ENCODE peak calls at places on chromosomes 5 and 9, in five cellular contexts. One of them, this sample, is unnamed.

GRCh38 chr5:154472871-154473580 is 5.0 kb downstream of the HAND1 start:
- DNase-seq in Karpas-422: no peak
- DNase-seq in NCI-H2081: no peak
- DNase-seq in T47D: no peak
- DNase-seq in cardiac muscle cell: no peak
- DNase-seq in this sample: no peak

GRCh38 chr9:108889649-108890067 is 27.6 kb downstream of the ACTL7A start:
- DNase-seq in Karpas-422: no peak
- DNase-seq in NCI-H2081: peak
- DNase-seq in T47D: peak
- DNase-seq in cardiac muscle cell: peak
- DNase-seq in this sample: no peak

GRCh38 chr9:98369066-98369425 is 113.6 kb upstream of the TBC1D2 start:
- DNase-seq in Karpas-422: no peak
- DNase-seq in NCI-H2081: no peak
- DNase-seq in T47D: no peak
- DNase-seq in cardiac muscle cell: no peak
- DNase-seq in this sample: no peak

GRCh38 chr5:149130932-149131273 is 10.4 kb upstream of the ABLIM3 start:
- DNase-seq in Karpas-422: no peak
- DNase-seq in NCI-H2081: no peak
- DNase-seq in T47D: peak
- DNase-seq in cardiac muscle cell: no peak
- DNase-seq in this sample: no peak

GRCh38 chr9:121682926-121683485 is 31.6 kb downstream of the DAB2IP start:
- DNase-seq in Karpas-422: no peak
- DNase-seq in NCI-H2081: no peak
- DNase-seq in T47D: no peak
- DNase-seq in cardiac muscle cell: no peak
- DNase-seq in this sample: no peak

GRCh38 chr5:162119801-162120200 is 52.2 kb downstream of the GABRG2 start:
- DNase-seq in Karpas-422: no peak
- DNase-seq in NCI-H2081: no peak
- DNase-seq in T47D: no peak
- DNase-seq in cardiac muscle cell: no peak
- DNase-seq in this sample: no peak

GRCh38 chr9:136470792-136471469 is 11.9 kb downstream of the SEC16A start:
- DNase-seq in Karpas-422: no peak
- DNase-seq in NCI-H2081: no peak
- DNase-seq in T47D: no peak
- DNase-seq in cardiac muscle cell: no peak
- DNase-seq in this sample: no peak

GRCh38 chr9:86679979-86680378 is 267.3 kb downstream of the GAS1 start:
- DNase-seq in Karpas-422: no peak
- DNase-seq in NCI-H2081: no peak
- DNase-seq in T47D: no peak
- DNase-seq in cardiac muscle cell: no peak
- DNase-seq in this sample: no peak

GRCh38 chr9:37449877-37450632 is 15.2 kb downstream of the ZBTB5 start:
- DNase-seq in Karpas-422: peak
- DNase-seq in NCI-H2081: no peak
- DNase-seq in T47D: no peak
- DNase-seq in cardiac muscle cell: no peak
- DNase-seq in this sample: no peak

GRCh38 chr5:137891849-137892248 is 2.6 kb downstream of the PKD2L2 start:
- DNase-seq in Karpas-422: no peak
- DNase-seq in NCI-H2081: no peak
- DNase-seq in T47D: no peak
- DNase-seq in cardiac muscle cell: no peak
- DNase-seq in this sample: no peak

GRCh38 chr9:136847065-136847826 is 2.0 kb upstream of the PHPT1 start:
- DNase-seq in Karpas-422: peak
- DNase-seq in NCI-H2081: no peak
- DNase-seq in T47D: peak
- DNase-seq in cardiac muscle cell: peak
- DNase-seq in this sample: no peak

GRCh38 chr9:14608521-14608920 is 84.7 kb downstream of the ZDHHC21 start:
- DNase-seq in Karpas-422: no peak
- DNase-seq in NCI-H2081: peak
- DNase-seq in T47D: no peak
- DNase-seq in cardiac muscle cell: no peak
- DNase-seq in this sample: no peak

GRCh38 chr9:93302586-93303257 is 118.8 kb downstream of the WNK2 start:
- DNase-seq in Karpas-422: peak
- DNase-seq in NCI-H2081: peak
- DNase-seq in T47D: peak
- DNase-seq in cardiac muscle cell: peak
- DNase-seq in this sample: peak

GRCh38 chr9:89138463-89139390 is 39.9 kb downstream of the SHC3 start:
- DNase-seq in Karpas-422: no peak
- DNase-seq in NCI-H2081: no peak
- DNase-seq in T47D: peak
- DNase-seq in cardiac muscle cell: peak
- DNase-seq in this sample: no peak

GRCh38 chr9:3285365-3286161 is 240.2 kb downstream of the RFX3 start:
- DNase-seq in Karpas-422: no peak
- DNase-seq in NCI-H2081: no peak
- DNase-seq in T47D: no peak
- DNase-seq in cardiac muscle cell: peak
- DNase-seq in this sample: no peak

GRCh38 chr9:104633976-104634520 is 16.0 kb upstream of the OR13C9 start:
- DNase-seq in Karpas-422: no peak
- DNase-seq in NCI-H2081: no peak
- DNase-seq in T47D: peak
- DNase-seq in cardiac muscle cell: no peak
- DNase-seq in this sample: no peak

GRCh38 chr5:78574731-78575161 is 73.8 kb downstream of the LHFPL2 start:
- DNase-seq in Karpas-422: no peak
- DNase-seq in NCI-H2081: no peak
- DNase-seq in T47D: no peak
- DNase-seq in cardiac muscle cell: peak
- DNase-seq in this sample: no peak

GRCh38 chr9:134627417-134628353 is 13.9 kb upstream of the COL5A1 start:
- DNase-seq in Karpas-422: no peak
- DNase-seq in NCI-H2081: no peak
- DNase-seq in T47D: no peak
- DNase-seq in cardiac muscle cell: no peak
- DNase-seq in this sample: no peak

GRCh38 chr5:144800169-144800568 is 629.5 kb downstream of the KCTD16 start:
- DNase-seq in Karpas-422: no peak
- DNase-seq in NCI-H2081: no peak
- DNase-seq in T47D: no peak
- DNase-seq in cardiac muscle cell: no peak
- DNase-seq in this sample: no peak

GRCh38 chr5:60143912-60144311 is 250.4 kb upstream of the PDE4D start:
- DNase-seq in Karpas-422: no peak
- DNase-seq in NCI-H2081: no peak
- DNase-seq in T47D: no peak
- DNase-seq in cardiac muscle cell: no peak
- DNase-seq in this sample: no peak

GRCh38 chr5:56522972-56523371 is 289.8 kb upstream of the ANKRD55 start:
- DNase-seq in Karpas-422: no peak
- DNase-seq in NCI-H2081: no peak
- DNase-seq in T47D: no peak
- DNase-seq in cardiac muscle cell: peak
- DNase-seq in this sample: no peak

GRCh38 chr5:1110260-1110929 is 1.5 kb downstream of the SLC12A7 start:
- DNase-seq in Karpas-422: no peak
- DNase-seq in NCI-H2081: no peak
- DNase-seq in T47D: no peak
- DNase-seq in cardiac muscle cell: no peak
- DNase-seq in this sample: no peak

GRCh38 chr9:34624475-34624984 is 4.2 kb upstream of the DCTN3 start:
- DNase-seq in Karpas-422: no peak
- DNase-seq in NCI-H2081: no peak
- DNase-seq in T47D: no peak
- DNase-seq in cardiac muscle cell: no peak
- DNase-seq in this sample: no peak

GRCh38 chr9:104855837-104856236 is 72.1 kb downstream of the ABCA1 start:
- DNase-seq in Karpas-422: no peak
- DNase-seq in NCI-H2081: no peak
- DNase-seq in T47D: no peak
- DNase-seq in cardiac muscle cell: no peak
- DNase-seq in this sample: no peak

GRCh38 chr9:125663127-125663526 is 43.9 kb downstream of the MAPKAP1 start:
- DNase-seq in Karpas-422: no peak
- DNase-seq in NCI-H2081: no peak
- DNase-seq in T47D: no peak
- DNase-seq in cardiac muscle cell: peak
- DNase-seq in this sample: no peak

GRCh38 chr9:18788256-18788655 is 244.8 kb downstream of the SAXO1 start:
- DNase-seq in Karpas-422: no peak
- DNase-seq in NCI-H2081: no peak
- DNase-seq in T47D: no peak
- DNase-seq in cardiac muscle cell: peak
- DNase-seq in this sample: no peak

GRCh38 chr5:172523146-172523745 is 68.9 kb upstream of the SH3PXD2B start:
- DNase-seq in Karpas-422: no peak
- DNase-seq in NCI-H2081: no peak
- DNase-seq in T47D: no peak
- DNase-seq in cardiac muscle cell: no peak
- DNase-seq in this sample: peak

GRCh38 chr5:124528838-124529237 is 217.6 kb downstream of the ZNF608 start:
- DNase-seq in Karpas-422: no peak
- DNase-seq in NCI-H2081: no peak
- DNase-seq in T47D: no peak
- DNase-seq in cardiac muscle cell: peak
- DNase-seq in this sample: no peak

GRCh38 chr5:102561894-102562760 is 63.3 kb upstream of the SLCO6A1 start:
- DNase-seq in Karpas-422: peak
- DNase-seq in NCI-H2081: peak
- DNase-seq in T47D: peak
- DNase-seq in cardiac muscle cell: peak
- DNase-seq in this sample: no peak

GRCh38 chr5:548256-548655 is 24.0 kb upstream of the SLC9A3 start:
- DNase-seq in Karpas-422: no peak
- DNase-seq in NCI-H2081: no peak
- DNase-seq in T47D: no peak
- DNase-seq in cardiac muscle cell: no peak
- DNase-seq in this sample: no peak

GRCh38 chr5:173643964-173644363 is 27.5 kb upstream of the BOD1 start:
- DNase-seq in Karpas-422: peak
- DNase-seq in NCI-H2081: peak
- DNase-seq in T47D: peak
- DNase-seq in cardiac muscle cell: peak
- DNase-seq in this sample: no peak

GRCh38 chr5:40754381-40755092 is 1.2 kb downstream of the TTC33 start:
- DNase-seq in Karpas-422: peak
- DNase-seq in NCI-H2081: no peak
- DNase-seq in T47D: peak
- DNase-seq in cardiac muscle cell: peak
- DNase-seq in this sample: no peak

GRCh38 chr9:899440-900184 is 58.1 kb downstream of the DMRT1 start:
- DNase-seq in Karpas-422: no peak
- DNase-seq in NCI-H2081: no peak
- DNase-seq in T47D: peak
- DNase-seq in cardiac muscle cell: no peak
- DNase-seq in this sample: no peak

GRCh38 chr9:84514421-84514820 is 155.1 kb upstream of the NTRK2 start:
- DNase-seq in Karpas-422: no peak
- DNase-seq in NCI-H2081: no peak
- DNase-seq in T47D: no peak
- DNase-seq in cardiac muscle cell: no peak
- DNase-seq in this sample: no peak

GRCh38 chr5:79771387-79771786 is 81.8 kb downstream of the CMYA5 start:
- DNase-seq in Karpas-422: no peak
- DNase-seq in NCI-H2081: no peak
- DNase-seq in T47D: no peak
- DNase-seq in cardiac muscle cell: no peak
- DNase-seq in this sample: no peak